ENCODE peak calls at places on chromosomes 7 and 10, in ten cellular contexts. C is RWPE1, N is substantia nigra, R is suprapubic skin, K is RWPE2, A is caudate nucleus, V is coronary artery, T is A549, M is ovary, D is H9. Y is an unnamed sample.

GRCh38 chr7:45721949-45722598 is 147.9 kb downstream of the ADCY1 start:
- DNase-seq in N (no peak), R (no peak), C (no peak), T (no peak), K (no peak), V (no peak), M (no peak), D (peak), A (no peak), Y (no peak)

GRCh38 chr10:116669832-116670644 is 49.3 kb downstream of the PNLIPRP2 start:
- DNase-seq in A (no peak), T (no peak), D (peak), V (no peak), K (no peak), R (no peak), C (peak), M (peak), N (no peak), Y (peak)

GRCh38 chr7:92691578-92691977 is 101.4 kb upstream of the FAM133B start:
- DNase-seq in A (no peak), M (no peak), N (no peak), K (no peak), R (no peak), T (peak), D (no peak), C (peak), V (no peak), Y (no peak)

GRCh38 chr10:128178319-128178937 is 52.2 kb upstream of the MKI67 start:
- DNase-seq in C (peak), K (no peak), M (no peak), V (no peak), N (no peak), R (no peak), D (peak), T (peak), A (no peak), Y (peak)

GRCh38 chr7:108307246-108307982 is 148.8 kb downstream of the NRCAM start:
- DNase-seq in N (no peak), D (no peak), T (no peak), C (no peak), M (no peak), V (no peak), A (no peak), K (no peak), R (no peak), Y (no peak)

GRCh38 chr10:6117711-6118110 is 28.9 kb downstream of the RBM17 start:
- DNase-seq in M (no peak), T (no peak), N (no peak), A (no peak), K (no peak), D (no peak), V (no peak), C (no peak), R (no peak), Y (no peak)

GRCh38 chr7:15921576-15921975 is 235.1 kb upstream of the MEOX2 start:
- DNase-seq in R (no peak), T (no peak), A (no peak), C (peak), M (no peak), K (no peak), D (no peak), V (no peak), N (no peak), Y (no peak)

GRCh38 chr10:62594093-62594520 is 210.4 kb upstream of the ADO start:
- DNase-seq in V (no peak), R (no peak), T (peak), D (peak), K (no peak), M (peak), N (peak), C (peak), A (peak), Y (peak)

GRCh38 chr7:26091933-26092332 is 60.1 kb upstream of the NFE2L3 start:
- DNase-seq in T (peak), K (no peak), C (peak), V (no peak), R (no peak), M (no peak), D (no peak), A (no peak), N (no peak), Y (no peak)

GRCh38 chr7:43011879-43012278 is 79.7 kb downstream of the MRPL32 start:
- DNase-seq in C (no peak), K (no peak), A (no peak), D (no peak), T (no peak), V (no peak), N (no peak), R (no peak), M (no peak), Y (no peak)

GRCh38 chr7:133753513-133753912 is 373.6 kb upstream of the LRGUK start:
- DNase-seq in N (no peak), C (peak), R (no peak), D (no peak), A (no peak), M (no peak), K (peak), T (no peak), V (no peak), Y (no peak)

GRCh38 chr10:62815373-62816111 is 624 bp downstream of the EGR2 start:
- DNase-seq in T (no peak), C (no peak), N (no peak), M (peak), D (peak), V (no peak), K (no peak), A (peak), R (no peak), Y (no peak)

GRCh38 chr7:1044189-1045037 is at the start of gene GPR146:
- DNase-seq in C (peak), A (peak), K (peak), N (peak), T (peak), R (peak), V (peak), M (peak), D (peak), Y (peak)

GRCh38 chr7:118104812-118105441 is 79.0 kb upstream of the LSM8 start:
- DNase-seq in A (no peak), D (no peak), T (no peak), M (no peak), C (peak), N (no peak), V (no peak), K (no peak), R (no peak), Y (no peak)

GRCh38 chr10:22029450-22030236 is 26.1 kb upstream of the DNAJC1 start:
- DNase-seq in M (no peak), D (no peak), C (no peak), R (no peak), T (no peak), K (no peak), N (no peak), V (no peak), A (no peak), Y (no peak)

GRCh38 chr10:119724630-119725549 is 960 bp upstream of the INPP5F start:
- DNase-seq in A (no peak), C (no peak), V (no peak), T (no peak), K (no peak), D (no peak), R (no peak), M (peak), N (no peak), Y (peak)

GRCh38 chr7:154644366-154644765 is 358.6 kb downstream of the PAXIP1 start:
- DNase-seq in M (no peak), D (no peak), R (no peak), C (no peak), A (no peak), K (no peak), N (no peak), T (no peak), V (no peak), Y (no peak)

GRCh38 chr10:6595499-6595898 is 15.4 kb upstream of the PRKCQ start:
- DNase-seq in M (no peak), K (no peak), N (no peak), T (no peak), A (no peak), R (no peak), C (no peak), D (no peak), V (no peak), Y (no peak)

GRCh38 chr10:91883549-91884542 is 25.4 kb downstream of the FGFBP3 start:
- DNase-seq in T (no peak), N (no peak), A (peak), R (no peak), V (peak), K (no peak), C (no peak), M (peak), D (peak), Y (no peak)

GRCh38 chr10:84424731-84425165 is 96.4 kb downstream of the CCSER2 start:
- DNase-seq in A (peak), T (no peak), M (peak), R (peak), C (peak), D (no peak), V (peak), K (no peak), N (peak), Y (no peak)

GRCh38 chr10:90222372-90222771 is 521.0 kb downstream of the KIF20B start:
- DNase-seq in A (no peak), K (no peak), T (no peak), V (no peak), M (no peak), N (no peak), C (peak), R (no peak), D (no peak), Y (no peak)

GRCh38 chr7:35691827-35692307 is 3.1 kb downstream of the HERPUD2 start:
- DNase-seq in T (no peak), K (no peak), D (no peak), C (no peak), V (no peak), M (no peak), N (no peak), R (no peak), A (no peak), Y (no peak)

GRCh38 chr7:94330474-94331027 is 64.1 kb upstream of the COL1A2 start:
- DNase-seq in T (no peak), N (no peak), M (no peak), K (no peak), R (no peak), V (no peak), D (no peak), C (no peak), A (no peak), Y (no peak)

GRCh38 chr7:128347573-128348147 is 4.0 kb upstream of the RBM28 start:
- DNase-seq in D (peak), T (peak), V (no peak), N (peak), M (peak), A (peak), K (no peak), C (peak), R (no peak), Y (no peak)

GRCh38 chr10:13180788-13181187 is 19.4 kb downstream of the MCM10 start:
- DNase-seq in C (no peak), R (no peak), V (no peak), T (no peak), A (no peak), N (no peak), K (no peak), M (no peak), D (no peak), Y (no peak)

GRCh38 chr10:110629680-110630191 is 14.4 kb upstream of the RBM20 start:
- DNase-seq in R (no peak), N (no peak), M (no peak), A (no peak), D (no peak), C (peak), V (no peak), T (no peak), K (peak), Y (no peak)

GRCh38 chr7:107660381-107661080 is at the start of gene SLC26A4:
- DNase-seq in A (no peak), C (no peak), V (peak), N (no peak), M (no peak), T (no peak), R (no peak), K (no peak), D (no peak), Y (no peak)

GRCh38 chr10:93746844-93747284 is 10.9 kb upstream of the LGI1 start:
- DNase-seq in V (no peak), M (no peak), D (peak), N (no peak), A (no peak), K (peak), T (peak), C (peak), R (no peak), Y (peak)

GRCh38 chr7:143415696-143416095 is 7.0 kb upstream of the EPHA1 start:
- DNase-seq in T (no peak), C (peak), N (no peak), D (no peak), R (no peak), K (no peak), A (no peak), M (no peak), V (no peak), Y (no peak)

GRCh38 chr10:17273403-17273802 is 45.4 kb downstream of the VIM start:
- DNase-seq in K (no peak), M (no peak), C (peak), D (no peak), N (no peak), R (no peak), V (no peak), T (no peak), A (no peak), Y (no peak)

GRCh38 chr7:157239571-157240270 is 97.1 kb upstream of the DNAJB6 start:
- DNase-seq in M (no peak), K (no peak), N (no peak), C (no peak), V (no peak), R (no peak), T (no peak), A (no peak), D (no peak), Y (no peak)

GRCh38 chr7:116990056-116990455 is 36.8 kb downstream of the ST7 start:
- DNase-seq in R (no peak), A (no peak), N (no peak), K (no peak), V (no peak), M (no peak), T (no peak), D (no peak), C (no peak), Y (no peak)

GRCh38 chr7:47639495-47640110 is 57.7 kb upstream of the TNS3 start:
- DNase-seq in K (no peak), A (no peak), T (no peak), D (no peak), N (no peak), M (no peak), V (no peak), C (no peak), R (no peak), Y (no peak)

GRCh38 chr7:497346-497745 is 22.3 kb downstream of the PDGFA start:
- DNase-seq in M (no peak), D (no peak), A (no peak), N (no peak), V (no peak), T (no peak), C (no peak), R (peak), K (peak), Y (no peak)

GRCh38 chr7:113371376-113372043 is 253.2 kb upstream of the SMIM30 start:
- DNase-seq in A (no peak), N (no peak), V (no peak), T (no peak), M (no peak), C (no peak), D (no peak), K (no peak), R (no peak), Y (no peak)

GRCh38 chr7:151060113-151060415 is 675 bp downstream of the SLC4A2 start:
- DNase-seq in D (peak), R (no peak), C (peak), K (no peak), N (no peak), M (no peak), T (peak), V (no peak), A (no peak), Y (no peak)
- H3K27ac ChIP-seq in D (no peak), R (peak), C (peak), K (peak), N (peak), M (peak), T (peak), V (peak), A (peak), Y (no peak)

GRCh38 chr7:2314209-2314955 is at the start of gene SNX8:
- DNase-seq in V (peak), K (peak), C (peak), N (peak), R (peak), A (peak), T (peak), M (peak), D (peak), Y (peak)
- H3K27ac ChIP-seq in V (peak), K (peak), C (peak), N (peak), R (peak), A (peak), T (peak), M (no peak), D (no peak), Y (peak)

DNA sequence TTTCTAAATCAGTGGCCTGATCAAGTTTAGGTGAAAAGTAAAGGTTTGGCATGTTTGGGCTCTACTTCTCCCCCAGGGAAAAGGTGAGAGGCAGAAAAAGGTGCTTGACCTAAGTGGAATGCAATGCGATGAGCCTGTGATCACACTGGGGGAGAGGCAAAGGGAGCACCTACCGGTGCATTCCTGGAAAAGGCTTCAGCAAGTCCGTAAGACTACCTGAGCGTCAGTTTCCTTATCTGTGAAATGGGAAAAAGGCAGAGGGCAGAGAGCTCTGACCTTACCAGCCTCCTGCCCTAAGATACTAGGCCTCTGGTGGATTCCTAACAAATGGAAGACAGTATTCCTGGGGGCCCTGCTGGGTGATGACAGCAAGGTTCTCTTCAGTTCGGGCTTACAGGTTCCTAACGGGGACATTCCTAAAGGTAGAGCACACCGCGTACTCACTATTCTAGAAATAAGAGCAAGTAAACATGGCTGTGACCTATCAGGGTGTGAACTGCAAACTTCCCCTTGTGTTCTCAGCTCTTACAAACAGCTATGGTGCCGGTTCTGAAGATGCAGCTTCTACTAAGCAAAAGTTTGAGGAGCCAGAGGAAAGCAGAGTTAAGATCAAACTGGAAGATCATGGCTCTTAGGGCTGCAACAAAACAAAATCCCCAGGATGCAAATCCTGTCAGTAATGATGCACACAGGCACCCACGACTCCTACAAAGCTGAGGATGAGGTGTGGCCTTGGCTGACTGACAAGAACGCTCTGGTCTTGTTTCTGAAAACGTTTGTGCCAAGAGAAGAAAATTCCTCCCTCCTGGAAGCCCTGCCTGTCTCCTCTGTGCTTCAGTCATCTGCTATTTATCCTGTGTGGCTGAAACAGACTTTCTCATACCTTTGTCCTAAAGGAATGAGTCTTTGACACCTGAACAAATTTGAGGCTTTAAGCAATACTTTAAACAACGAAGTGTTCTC is 13.3 kb upstream of the ACSL5 start:
- DNase-seq in N (no peak), A (no peak), C (peak), R (peak), T (no peak), D (no peak), V (peak), K (no peak), M (no peak), Y (no peak)
- H3K27ac ChIP-seq in N (no peak), A (peak), C (peak), R (peak), T (no peak), D (no peak), V (peak), K (peak), M (no peak), Y (no peak)

GRCh38 chr10:11697718-11698527 is 44.3 kb upstream of the ECHDC3 start:
- DNase-seq in T (no peak), A (no peak), N (no peak), D (no peak), V (no peak), K (no peak), M (no peak), R (no peak), C (no peak), Y (no peak)
- H3K27ac ChIP-seq in T (no peak), A (no peak), N (no peak), D (no peak), V (no peak), K (no peak), M (no peak), R (no peak), C (no peak), Y (no peak)

DNA sequence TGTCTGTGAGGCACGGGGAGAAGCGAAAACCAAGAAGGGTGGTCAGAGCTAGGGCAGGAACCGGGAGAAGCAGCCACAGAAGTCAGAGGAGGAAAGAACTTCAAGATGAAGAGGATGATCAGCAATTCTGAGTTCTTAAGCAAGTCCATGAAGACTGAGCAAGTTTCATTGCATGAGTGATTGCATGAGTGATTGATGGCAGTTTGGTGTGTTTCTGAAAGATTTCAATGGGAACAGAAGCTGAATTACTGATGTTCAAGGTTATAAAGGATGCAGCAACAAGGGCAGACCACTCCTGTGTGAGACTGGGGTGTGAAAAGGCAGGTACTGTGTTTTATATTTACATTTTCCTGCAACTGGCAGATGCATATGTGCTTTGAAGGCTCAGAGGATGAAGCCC is 35.4 kb downstream of the CCNY start:
- DNase-seq in A (no peak), R (no peak), T (no peak), C (no peak), V (no peak), K (no peak), D (no peak), M (no peak), N (no peak), Y (peak)
- H3K27ac ChIP-seq in A (peak), R (peak), T (no peak), C (peak), V (peak), K (peak), D (no peak), M (no peak), N (no peak), Y (no peak)

DNA sequence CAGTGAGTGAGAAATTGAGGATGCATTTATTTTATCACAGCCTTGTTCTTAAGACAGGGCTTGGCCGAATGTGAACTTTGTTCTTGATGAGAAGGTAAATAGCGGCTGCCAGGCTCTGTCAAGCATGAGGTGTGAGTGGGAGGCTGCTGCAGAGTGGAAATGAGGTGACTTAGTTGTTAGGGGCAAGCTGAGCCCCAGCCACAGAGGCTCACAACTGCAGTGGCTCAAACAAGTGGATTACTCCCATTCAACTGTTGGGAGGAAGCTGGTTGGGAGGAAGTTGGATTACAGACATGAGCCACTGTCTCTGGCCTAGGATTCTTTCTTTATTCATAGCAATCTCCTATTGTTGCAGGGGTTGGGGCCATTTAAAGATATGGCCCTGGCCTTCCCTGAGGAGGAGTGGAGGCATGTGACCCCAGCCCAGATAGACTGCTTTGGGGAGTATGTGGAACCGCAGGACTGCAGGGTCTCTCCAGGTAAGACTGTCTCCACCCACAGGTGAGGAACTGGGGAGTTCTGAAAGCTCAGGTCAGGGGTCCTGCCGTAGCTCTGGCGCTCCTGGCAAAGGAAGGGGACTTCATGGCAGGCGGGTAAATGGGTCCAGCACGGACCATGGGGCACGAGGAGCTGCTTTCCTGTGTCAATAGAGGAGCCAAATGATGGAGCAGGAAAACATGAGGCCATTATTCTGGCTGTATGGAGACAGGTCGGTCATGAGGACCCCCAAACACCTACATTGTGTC is 7.1 kb downstream of the ZSCAN25 start:
- DNase-seq in N (no peak), K (no peak), T (no peak), R (no peak), M (no peak), A (no peak), D (no peak), C (no peak), V (peak), Y (no peak)
- H3K27ac ChIP-seq in N (no peak), K (peak), T (no peak), R (no peak), M (no peak), A (no peak), D (no peak), C (peak), V (no peak), Y (no peak)